ENCODE peak calls at places on chromosome 22, in six cellular contexts. H is HepG2, C is uterus, W is transverse colon, B is Peyer's patch, T is breast epithelium. K is an unnamed sample.

GRCh38 chr22:32623943-32624342 is 149.3 kb downstream of the FBXO7 start:
- DNase-seq in H (peak; percentile 12), C (peak; percentile 85), W (peak; percentile 49), B (peak; percentile 66), T (peak; percentile 92), K (no peak)

GRCh38 chr22:29061773-29062172 is at the start of gene C22orf31:
- DNase-seq in H (no peak), C (no peak), W (no peak), B (no peak), T (no peak), K (no peak)

GRCh38 chr22:22060200-22061084 is 77.9 kb upstream of the TOP3B start:
- DNase-seq in H (peak; percentile 40), C (peak; percentile 21), W (peak; percentile 44), B (peak; percentile 70), T (no peak), K (peak; percentile 70)

GRCh38 chr22:29080061-29080975 is 7.5 kb downstream of the KREMEN1 start:
- DNase-seq in H (no peak), C (no peak), W (no peak), B (no peak), T (peak; percentile 61), K (no peak)

GRCh38 chr22:32926600-32926999 is 125.1 kb downstream of the TIMP3 start:
- DNase-seq in H (peak; percentile 44), C (no peak), W (no peak), B (peak; percentile 66), T (no peak), K (peak; percentile 70)

GRCh38 chr22:48151641-48152040 is 1389.2 kb downstream of the TBC1D22A start:
- DNase-seq in H (no peak), C (no peak), W (no peak), B (no peak), T (no peak), K (no peak)

GRCh38 chr22:36613958-36614357 is 85.0 kb upstream of the EIF3D start:
- DNase-seq in H (peak; percentile 80), C (no peak), W (no peak), B (peak; percentile 14), T (no peak), K (no peak)

GRCh38 chr22:46612904-46613605 is 7.1 kb upstream of the GRAMD4 start:
- DNase-seq in H (peak; percentile 35), C (no peak), W (peak; percentile 69), B (peak; percentile 88), T (no peak), K (no peak)

GRCh38 chr22:33919591-33920501 is at the start of gene LARGE1:
- DNase-seq in H (peak; percentile 13), C (peak; percentile 40), W (peak; percentile 67), B (peak; percentile 71), T (peak; percentile 48), K (no peak)

GRCh38 chr22:21693333-21693998 is 27.7 kb downstream of the PPIL2 start:
- DNase-seq in H (no peak), C (no peak), W (no peak), B (no peak), T (no peak), K (no peak)

GRCh38 chr22:20271114-20271994 is 3.2 kb upstream of the RTN4R start:
- DNase-seq in H (no peak), C (no peak), W (no peak), B (no peak), T (no peak), K (no peak)

GRCh38 chr22:36386900-36387663 is 685 bp downstream of the MYH9 start:
- DNase-seq in H (no peak), C (peak; percentile 55), W (peak; percentile 86), B (peak; percentile 93), T (no peak), K (peak; percentile 71)

GRCh38 chr22:41091139-41092022 is 1.0 kb upstream of the EP300 start:
- DNase-seq in H (peak; percentile 96), C (peak; percentile 99), W (peak; percentile 100), B (peak; percentile 100), T (peak; percentile 99), K (peak; percentile 100)

GRCh38 chr22:41152902-41153301 is 52.2 kb upstream of the L3MBTL2 start:
- DNase-seq in H (no peak), C (no peak), W (no peak), B (no peak), T (no peak), K (no peak)

GRCh38 chr22:40216041-40216756 is 38.5 kb downstream of the TNRC6B start:
- DNase-seq in H (no peak), C (no peak), W (peak; percentile 28), B (peak; percentile 58), T (no peak), K (no peak)

GRCh38 chr22:31290494-31291402 is 1.5 kb downstream of the PIK3IP1 start:
- DNase-seq in H (peak; percentile 78), C (peak; percentile 94), W (peak; percentile 98), B (peak; percentile 99), T (peak; percentile 97), K (peak; percentile 93)

GRCh38 chr22:31289335-31289734 is 3.0 kb downstream of the PIK3IP1 start:
- DNase-seq in H (no peak), C (no peak), W (peak; percentile 71), B (peak; percentile 78), T (no peak), K (no peak)

GRCh38 chr22:31288496-31289235 is 3.6 kb downstream of the PIK3IP1 start:
- DNase-seq in H (no peak), C (no peak), W (no peak), B (no peak), T (no peak), K (no peak)

GRCh38 chr22:31291403-31291715 is 929 bp downstream of the PIK3IP1 start:
- DNase-seq in H (no peak), C (no peak), W (no peak), B (no peak), T (no peak), K (peak; percentile 60)

DNA sequence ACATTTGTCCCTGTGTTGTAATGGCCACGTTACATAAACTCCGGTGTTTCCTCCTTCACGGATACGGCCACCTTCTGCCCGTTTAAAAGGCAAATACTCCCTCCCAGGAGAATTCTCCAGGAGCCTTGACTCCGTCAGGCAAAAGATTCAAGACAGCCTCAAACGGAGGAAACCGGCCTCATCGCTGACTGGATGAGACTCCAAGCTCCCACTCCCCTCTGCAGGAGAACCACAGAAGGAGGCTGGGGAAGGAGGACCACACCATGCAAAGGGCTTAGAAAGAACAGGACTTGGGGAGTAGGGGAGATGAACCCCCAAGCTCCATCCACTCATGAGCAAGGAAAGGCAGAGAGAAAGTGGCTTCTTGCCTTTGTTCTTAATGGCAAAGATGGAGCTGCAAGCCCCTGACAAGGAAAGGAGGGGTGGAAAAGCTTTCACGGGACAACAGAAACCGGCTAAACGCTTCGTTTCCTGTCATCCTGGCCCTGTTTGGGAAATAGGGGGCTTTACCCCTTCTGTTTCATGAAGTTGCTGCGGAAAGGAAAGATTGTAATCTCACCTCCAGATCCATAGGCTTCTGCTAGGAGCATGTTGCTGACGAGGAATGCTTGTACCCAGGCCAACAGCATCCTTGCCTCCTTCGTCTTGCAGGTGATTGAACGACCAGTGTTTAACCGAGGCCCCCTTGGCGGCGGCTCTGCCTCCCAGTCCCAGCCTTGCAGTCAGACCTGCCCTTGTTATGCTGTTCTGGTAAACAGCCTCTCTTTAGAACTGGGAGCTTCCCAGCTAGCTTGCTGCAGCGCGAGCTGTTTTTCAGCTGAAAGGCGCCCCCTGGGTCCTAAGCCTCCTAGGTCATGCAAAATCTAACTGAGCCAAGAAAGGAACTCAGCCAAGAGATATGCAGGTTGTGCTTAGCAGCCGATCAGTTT is at the start of gene PIK3IP1:
- DNase-seq in H (peak; percentile 77), C (peak; percentile 93), W (peak; percentile 95), B (peak; percentile 98), T (peak; percentile 86), K (peak; percentile 91)
- TF ChIP-seq POLR2A in H (peak; percentile 44), C (peak; percentile 98), W (peak; percentile 98), B (peak; percentile 96), T (peak; percentile 74), K (peak; percentile 83)

GRCh38 chr22:30239421-30240405 is 6.8 kb downstream of the LIF start:
- DNase-seq in H (no peak), C (no peak), W (no peak), B (no peak), T (no peak), K (no peak)
- TF ChIP-seq POLR2A in H (no peak), C (no peak), W (no peak), B (no peak), T (no peak), K (peak; percentile 16)

GRCh38 chr22:18057568-18058209 is 20.1 kb upstream of the PEX26 start:
- DNase-seq in H (peak; percentile 63), C (peak; percentile 98), W (peak; percentile 74), B (peak; percentile 93), T (peak; percentile 90), K (peak; percentile 49)
- TF ChIP-seq POLR2A in H (no peak), C (peak; percentile 75), W (no peak), B (no peak), T (no peak), K (no peak)

DNA sequence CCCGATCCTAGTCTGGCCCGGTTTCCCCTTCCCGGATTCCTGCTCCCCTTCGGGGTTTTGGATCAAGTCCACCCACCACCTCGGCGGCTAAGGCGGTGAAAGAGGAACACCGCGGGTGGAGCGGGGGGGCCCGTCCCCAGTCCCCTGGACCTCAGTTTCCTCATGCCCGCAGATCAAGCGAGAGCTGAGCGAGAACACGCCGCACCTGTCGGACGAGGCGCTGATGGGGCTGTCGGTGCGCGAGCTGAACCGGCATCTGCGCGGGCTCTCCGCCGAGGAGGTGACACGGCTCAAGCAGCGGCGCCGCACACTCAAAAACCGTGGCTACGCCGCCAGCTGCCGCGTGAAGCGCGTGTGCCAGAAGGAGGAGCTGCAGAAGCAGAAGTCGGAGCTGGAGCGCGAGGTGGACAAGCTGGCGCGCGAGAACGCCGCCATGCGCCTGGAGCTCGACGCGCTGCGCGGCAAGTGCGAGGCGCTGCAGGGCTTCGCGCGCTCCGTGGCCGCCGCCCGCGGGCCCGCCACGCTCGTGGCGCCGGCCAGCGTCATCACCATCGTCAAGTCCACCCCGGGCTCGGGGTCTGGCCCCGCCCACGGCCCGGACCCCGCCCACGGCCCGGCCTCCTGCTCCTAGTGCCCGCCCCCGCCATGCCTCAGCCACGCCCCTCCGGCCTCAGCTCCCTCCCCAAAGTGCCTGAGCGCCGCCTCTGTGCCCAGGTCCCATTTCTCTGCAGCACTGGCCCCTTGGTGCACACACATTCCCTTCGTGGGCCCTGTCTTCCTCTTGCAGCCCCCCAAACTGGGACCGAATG is 12.7 kb downstream of the MAFF start:
- DNase-seq in H (no peak), C (peak; percentile 62), W (peak; percentile 83), B (peak; percentile 87), T (peak; percentile 74), K (peak; percentile 89)
- TF ChIP-seq POLR2A in H (no peak), C (no peak), W (no peak), B (no peak), T (no peak), K (no peak)

GRCh38 chr22:44382461-44383038 is 69.8 kb upstream of the SHISAL1 start:
- DNase-seq in H (peak; percentile 3), C (no peak), W (no peak), B (no peak), T (no peak), K (no peak)
- TF ChIP-seq POLR2A in H (no peak), C (no peak), W (no peak), B (no peak), T (no peak), K (no peak)